ENCODE peak calls at places on chromosomes 16 and 17, in eight cellular contexts. L, M, X, T, N, Q, G and K are unnamed samples.

GRCh38 chr17:52106638-52107261 is 51.8 kb downstream of the CA10 start:
- DNase-seq in L (peak), M (no peak), X (peak), T (peak), N (peak), Q (no peak), G (no peak), K (no peak)

GRCh38 chr16:66093217-66093616 is 273.3 kb upstream of the CDH5 start:
- DNase-seq in L (no peak), M (no peak), X (peak), T (no peak), N (no peak), Q (no peak), G (no peak), K (no peak)

GRCh38 chr16:87443964-87444363 is 48.9 kb downstream of the ZCCHC14 start:
- DNase-seq in L (no peak), M (no peak), X (no peak), T (no peak), N (no peak), Q (no peak), G (no peak), K (no peak)

GRCh38 chr17:67582632-67583230 is 135.0 kb upstream of the NOL11 start:
- DNase-seq in L (peak), M (no peak), X (no peak), T (peak), N (no peak), Q (no peak), G (no peak), K (no peak)

GRCh38 chr17:1039511-1040215 is 42.7 kb downstream of the TIMM22 start:
- DNase-seq in L (peak), M (peak), X (no peak), T (peak), N (peak), Q (peak), G (peak), K (peak)

GRCh38 chr17:64056269-64057005 is 36.0 kb upstream of the ICAM2 start:
- DNase-seq in L (no peak), M (no peak), X (no peak), T (no peak), N (no peak), Q (no peak), G (no peak), K (no peak)

GRCh38 chr17:43848601-43849000 is 1.6 kb downstream of the CD300LG start:
- DNase-seq in L (no peak), M (no peak), X (no peak), T (no peak), N (no peak), Q (no peak), G (no peak), K (no peak)

GRCh38 chr16:25256821-25257503 is 683 bp downstream of the ZKSCAN2 start:
- DNase-seq in L (peak), M (no peak), X (peak), T (peak), N (no peak), Q (no peak), G (no peak), K (no peak)

GRCh38 chr17:73586153-73586906 is 57.9 kb downstream of the SDK2 start:
- DNase-seq in L (no peak), M (no peak), X (peak), T (no peak), N (no peak), Q (no peak), G (no peak), K (no peak)

GRCh38 chr16:53094013-53094630 is 39.3 kb downstream of the CHD9 start:
- DNase-seq in L (peak), M (no peak), X (no peak), T (peak), N (peak), Q (peak), G (peak), K (no peak)

GRCh38 chr16:59170065-59170712 is 436.1 kb upstream of the GOT2 start:
- DNase-seq in L (no peak), M (no peak), X (no peak), T (no peak), N (no peak), Q (no peak), G (no peak), K (no peak)

GRCh38 chr16:74760007-74760767 is 14.4 kb downstream of the FA2H start:
- DNase-seq in L (no peak), M (no peak), X (no peak), T (no peak), N (no peak), Q (no peak), G (no peak), K (no peak)

GRCh38 chr16:24013733-24014645 is 178.2 kb downstream of the PRKCB start:
- DNase-seq in L (no peak), M (no peak), X (no peak), T (no peak), N (no peak), Q (no peak), G (no peak), K (no peak)

GRCh38 chr17:77356690-77357201 is 216.0 kb downstream of the SEC14L1 start:
- DNase-seq in L (no peak), M (peak), X (no peak), T (no peak), N (no peak), Q (peak), G (peak), K (no peak)

GRCh38 chr17:35069311-35069710 is 5.8 kb upstream of the RFFL start:
- DNase-seq in L (no peak), M (no peak), X (peak), T (no peak), N (no peak), Q (no peak), G (no peak), K (peak)

GRCh38 chr16:89890200-89890599 is 16.8 kb downstream of the TCF25 start:
- DNase-seq in L (no peak), M (no peak), X (no peak), T (no peak), N (no peak), Q (no peak), G (no peak), K (no peak)

GRCh38 chr17:2972749-2973148 is 90.7 kb downstream of the OR1D5 start:
- DNase-seq in L (no peak), M (no peak), X (no peak), T (no peak), N (no peak), Q (no peak), G (no peak), K (peak)

GRCh38 chr16:69477546-69477945 is 53.1 kb downstream of the CYB5B start:
- DNase-seq in L (no peak), M (no peak), X (no peak), T (no peak), N (no peak), Q (no peak), G (no peak), K (no peak)

GRCh38 chr16:85850344-85850880 is 48.5 kb upstream of the IRF8 start:
- DNase-seq in L (no peak), M (no peak), X (no peak), T (no peak), N (no peak), Q (no peak), G (no peak), K (no peak)

GRCh38 chr16:89733792-89734191 is 12.5 kb downstream of the ZNF276 start:
- DNase-seq in L (no peak), M (no peak), X (no peak), T (no peak), N (no peak), Q (no peak), G (no peak), K (no peak)

GRCh38 chr17:42067371-42068180 is 17.2 kb upstream of the C17orf113 start:
- DNase-seq in L (peak), M (peak), X (peak), T (peak), N (peak), Q (peak), G (peak), K (peak)

GRCh38 chr17:63940584-63940983 is 8.5 kb upstream of the CD79B start:
- DNase-seq in L (no peak), M (no peak), X (no peak), T (no peak), N (no peak), Q (no peak), G (no peak), K (no peak)

GRCh38 chr17:31663576-31663975 is 195.5 kb downstream of the COPRS start:
- DNase-seq in L (no peak), M (no peak), X (no peak), T (no peak), N (no peak), Q (no peak), G (no peak), K (peak)

DNA sequence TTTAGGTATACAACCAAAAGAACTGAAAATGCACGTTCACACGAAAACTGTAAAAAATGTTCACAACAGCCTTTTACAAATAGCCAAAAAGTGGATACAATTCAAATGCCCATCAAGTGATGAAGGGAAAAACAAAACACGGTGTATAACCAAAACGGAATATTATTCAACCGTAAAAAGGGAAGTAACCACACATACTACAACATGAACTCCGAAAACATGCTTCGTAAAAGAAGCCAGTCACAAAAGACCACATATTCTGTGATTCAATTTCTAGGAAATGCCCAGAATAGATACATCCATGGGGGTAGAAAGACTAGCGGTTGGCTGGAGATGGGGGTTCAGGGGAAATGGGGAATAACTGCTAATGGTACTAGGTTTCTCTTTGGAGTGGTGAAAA is 81.5 kb upstream of the TRAP1 start:
- DNase-seq in L (no peak), M (no peak), X (no peak), T (no peak), N (no peak), Q (no peak), G (no peak), K (no peak)
- TF ChIP-seq CTCF in L (no peak), M (no peak), X (no peak), T (no peak), N (no peak), Q (no peak), G (no peak), K (no peak)

GRCh38 chr16:84314814-84315213 is 20.1 kb downstream of the WFDC1 start:
- DNase-seq in L (no peak), M (no peak), X (no peak), T (no peak), N (no peak), Q (no peak), G (no peak), K (no peak)

GRCh38 chr16:84310642-84311041 is 16.0 kb downstream of the WFDC1 start:
- DNase-seq in L (no peak), M (no peak), X (no peak), T (no peak), N (no peak), Q (no peak), G (no peak), K (no peak)

GRCh38 chr16:84314373-84314772 is 19.7 kb downstream of the WFDC1 start:
- DNase-seq in L (no peak), M (no peak), X (no peak), T (no peak), N (no peak), Q (no peak), G (no peak), K (no peak)

GRCh38 chr16:84313921-84314320 is 19.2 kb downstream of the WFDC1 start:
- DNase-seq in L (no peak), M (no peak), X (no peak), T (no peak), N (no peak), Q (no peak), G (no peak), K (no peak)

DNA sequence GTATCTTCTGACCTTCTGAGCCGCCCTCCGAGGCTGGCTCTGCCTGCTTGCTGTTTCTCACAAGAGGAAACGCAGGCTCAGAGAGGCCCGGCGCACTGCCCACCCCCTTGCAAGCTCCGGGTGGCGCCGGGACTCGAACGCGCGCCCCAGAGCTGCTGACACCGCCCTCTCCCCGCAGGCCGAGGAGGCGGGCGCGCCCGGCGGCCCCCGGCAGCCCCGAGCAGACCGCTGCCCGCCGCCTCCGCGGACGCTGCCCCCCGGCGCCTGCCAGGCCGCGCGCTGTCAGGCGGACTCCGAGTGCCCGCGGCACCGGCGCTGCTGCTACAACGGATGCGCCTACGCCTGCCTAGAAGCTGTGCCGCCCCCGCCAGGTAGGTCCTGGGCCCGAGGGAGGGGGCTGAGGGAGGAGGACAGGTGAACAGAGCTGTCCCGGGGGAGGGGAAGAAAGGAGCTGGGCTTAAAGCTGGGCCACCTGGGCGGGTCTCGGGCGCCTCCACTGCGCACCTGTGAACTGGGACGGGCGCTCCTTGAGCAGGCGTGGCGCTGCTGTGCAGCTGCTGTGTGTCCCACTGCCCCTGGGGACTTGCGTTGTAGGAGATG is 18.2 kb downstream of the WFDC1 start:
- DNase-seq in L (peak), M (peak), X (no peak), T (peak), N (no peak), Q (no peak), G (no peak), K (no peak)
- H3K4me3 ChIP-seq in L (peak), M (peak), X (no peak), T (peak), N (peak), Q (no peak), G (peak), K (no peak)

DNA sequence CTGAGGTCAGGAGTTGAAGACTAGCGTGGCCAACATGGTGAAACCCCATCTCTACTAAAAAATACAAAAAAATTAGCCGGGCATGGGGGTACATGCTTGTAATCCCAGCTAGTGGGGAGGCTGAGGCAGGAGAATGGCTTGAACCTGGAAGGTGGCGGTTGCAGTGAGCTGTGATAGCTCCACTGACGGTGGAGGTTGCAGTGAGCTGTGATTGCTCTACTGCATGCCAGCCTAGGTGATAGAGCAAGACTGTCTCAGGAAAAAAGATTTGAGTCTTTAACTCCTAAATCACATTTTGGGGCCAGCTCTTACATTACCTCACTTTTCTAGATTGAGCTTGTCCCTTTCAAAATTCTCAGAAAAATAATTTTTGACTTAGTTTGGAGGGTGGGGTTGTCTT is 15.2 kb downstream of the VMP1 start:
- DNase-seq in L (no peak), M (no peak), X (no peak), T (no peak), N (no peak), Q (no peak), G (no peak), K (no peak)
- TF ChIP-seq CTCF in L (no peak), M (no peak), X (no peak), T (no peak), N (no peak), Q (no peak), G (no peak), K (no peak)

GRCh38 chr17:17782425-17783120 is 54.2 kb downstream of the SREBF1 start:
- DNase-seq in L (peak), M (no peak), X (no peak), T (no peak), N (no peak), Q (no peak), G (no peak), K (peak)

GRCh38 chr17:17783121-17783824 is 53.5 kb downstream of the SREBF1 start:
- DNase-seq in L (peak), M (peak), X (no peak), T (peak), N (no peak), Q (peak), G (peak), K (peak)

GRCh38 chr17:17783825-17784598 is 52.8 kb downstream of the SREBF1 start:
- DNase-seq in L (peak), M (peak), X (peak), T (peak), N (peak), Q (peak), G (no peak), K (no peak)

GRCh38 chr17:17785407-17785806 is 51.4 kb downstream of the SREBF1 start:
- DNase-seq in L (peak), M (no peak), X (no peak), T (no peak), N (no peak), Q (no peak), G (no peak), K (no peak)

DNA sequence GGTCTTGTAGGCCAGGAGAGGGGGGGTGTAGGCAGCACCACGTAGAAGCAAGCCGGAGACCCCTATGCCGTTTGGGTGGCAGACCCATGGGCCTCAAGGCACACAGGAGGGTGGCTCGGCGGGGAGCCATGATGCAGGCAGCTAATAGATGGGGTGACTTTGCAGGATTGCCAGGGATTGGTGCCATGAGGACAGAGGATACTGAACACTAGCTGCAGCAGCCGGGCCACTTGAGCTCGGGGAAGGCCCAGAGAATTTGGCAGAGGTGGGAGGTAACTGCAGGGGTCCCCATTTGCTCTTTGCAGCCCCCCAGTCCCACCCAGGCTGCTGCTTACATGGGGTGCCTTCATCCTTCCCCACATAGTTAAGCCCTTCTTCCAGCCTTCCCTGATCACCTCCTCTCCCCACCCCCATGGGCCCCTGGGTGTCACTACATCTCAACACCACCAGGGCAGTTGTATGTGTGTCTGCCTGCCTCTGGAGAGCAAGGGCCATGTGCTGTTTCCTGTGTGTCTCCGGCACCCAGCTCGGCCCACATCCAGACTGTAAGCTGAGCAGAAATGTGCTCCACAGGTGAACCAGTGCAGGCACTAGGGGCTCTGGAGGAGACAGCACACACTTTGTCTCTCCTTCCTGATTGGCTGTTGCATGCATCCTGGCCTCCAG is 52.1 kb downstream of the SREBF1 start:
- DNase-seq in L (peak), M (no peak), X (no peak), T (no peak), N (no peak), Q (no peak), G (no peak), K (no peak)
- H3K4me3 ChIP-seq in L (no peak), M (no peak), X (no peak), T (no peak), N (no peak), Q (no peak), G (peak), K (no peak)

DNA sequence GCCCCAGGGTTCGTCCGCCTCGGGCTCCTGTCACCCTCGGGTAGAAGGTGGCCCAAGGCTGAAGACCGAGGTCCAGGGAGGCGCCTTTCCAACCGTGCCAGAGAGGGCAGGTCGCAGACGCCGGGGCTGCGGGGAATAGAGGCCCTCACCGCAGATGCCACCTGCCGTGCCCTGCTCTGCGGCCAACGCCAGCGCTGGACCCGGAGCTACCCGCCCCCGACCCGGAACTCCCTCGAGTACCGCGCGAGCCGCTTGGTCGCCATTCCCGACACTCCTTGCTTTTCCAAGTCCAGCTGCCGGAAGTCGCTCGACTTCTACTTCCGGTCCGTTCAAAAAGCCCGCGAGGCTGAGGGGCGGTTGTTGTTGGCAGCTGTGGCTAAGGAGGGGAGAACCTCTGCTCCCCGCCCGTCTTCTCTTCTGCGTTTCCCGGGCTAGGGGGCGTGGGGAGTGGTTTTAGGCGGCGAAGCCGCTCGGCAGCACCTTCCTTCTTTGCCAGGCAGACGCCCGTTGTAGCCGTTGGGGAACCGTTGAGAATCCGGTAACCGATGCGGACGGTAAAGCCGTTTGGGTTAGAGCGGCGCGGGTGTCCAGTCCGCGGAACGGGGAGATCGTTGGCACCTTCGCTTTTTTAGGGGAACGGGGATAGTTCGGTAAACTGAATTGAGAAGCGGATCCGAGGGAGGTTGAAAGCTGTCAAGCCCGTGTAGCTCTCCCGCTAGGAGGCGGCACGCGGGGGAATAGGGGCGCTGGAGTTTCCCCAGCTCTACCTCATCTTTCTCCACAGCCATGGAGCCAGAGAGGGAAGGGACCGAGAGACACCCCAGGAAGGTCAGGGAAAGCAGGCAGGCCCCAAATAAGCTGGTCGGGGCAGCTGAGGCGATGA is at the start of the genes ERI2 and REXO5:
- DNase-seq in L (peak), M (peak), X (peak), T (peak), N (peak), Q (peak), G (peak), K (peak)
- TF ChIP-seq CTCF in L (no peak), M (peak), X (peak), T (peak), N (peak), Q (no peak), G (peak), K (peak)

GRCh38 chr16:72939247-72939646 is 108.7 kb downstream of the ZFHX3 start:
- DNase-seq in L (no peak), M (no peak), X (peak), T (peak), N (peak), Q (no peak), G (no peak), K (peak)

GRCh38 chr16:72936408-72936807 is 111.5 kb downstream of the ZFHX3 start:
- DNase-seq in L (no peak), M (no peak), X (no peak), T (no peak), N (no peak), Q (no peak), G (no peak), K (no peak)

GRCh38 chr16:72937916-72938315 is 110.0 kb downstream of the ZFHX3 start:
- DNase-seq in L (peak), M (no peak), X (no peak), T (no peak), N (no peak), Q (no peak), G (no peak), K (no peak)

GRCh38 chr16:72937360-72937759 is 110.6 kb downstream of the ZFHX3 start:
- DNase-seq in L (no peak), M (no peak), X (no peak), T (no peak), N (no peak), Q (no peak), G (no peak), K (no peak)

GRCh38 chr16:72938426-72939164 is 109.3 kb downstream of the ZFHX3 start:
- DNase-seq in L (peak), M (no peak), X (peak), T (peak), N (peak), Q (peak), G (peak), K (peak)
- H3K4me3 ChIP-seq in L (no peak), M (no peak), X (peak), T (no peak), N (peak), Q (no peak), G (peak), K (peak)